ENCODE peak calls at places on chromosome 1, in six cellular contexts. W is heart left ventricle, Z is AG09309, H is cardiac fibroblast, N is NCI-H1417 treated with DMSO at 0.1 percent for 48 hours, U is neural crest cell. P is an unnamed sample.

GRCh38 chr1:218813247-218813646 is 360.4 kb upstream of the LYPLAL1 start:
- DNase-seq in H (peak), W (no peak), Z (no peak), N (no peak), U (no peak), P (no peak)

GRCh38 chr1:201917362-201918033 is 28.8 kb downstream of the SHISA4 start:
- DNase-seq in H (peak), Z (peak), N (no peak), W (no peak), U (no peak), P (no peak)

GRCh38 chr1:64183985-64184440 is 19.4 kb upstream of the UBE2U start:
- DNase-seq in N (no peak), H (peak), W (no peak), U (no peak), Z (peak), P (no peak)

GRCh38 chr1:18945401-18945849 is 11.1 kb downstream of the IFFO2 start:
- DNase-seq in U (no peak), W (no peak), H (no peak), Z (no peak), N (no peak), P (no peak)

GRCh38 chr1:48227165-48228013 is 4.9 kb downstream of the SLC5A9 start:
- DNase-seq in H (no peak), N (no peak), Z (no peak), U (no peak), W (no peak), P (peak)

GRCh38 chr1:28915036-28915895 is 897 bp downstream of the EPB41 start:
- DNase-seq in N (no peak), H (no peak), Z (no peak), W (no peak), U (peak), P (peak)

GRCh38 chr1:232227171-232227740 is 402.7 kb downstream of the SIPA1L2 start:
- DNase-seq in Z (no peak), H (no peak), U (no peak), N (no peak), W (no peak), P (no peak)

GRCh38 chr1:162740755-162741154 is 49.7 kb upstream of the HSD17B7 start:
- DNase-seq in H (no peak), Z (no peak), W (peak), N (no peak), U (no peak), P (no peak)

GRCh38 chr1:84433253-84434080 is 35.2 kb downstream of the DNASE2B start:
- DNase-seq in N (peak), U (peak), H (peak), W (no peak), Z (peak), P (peak)